ENCODE peak calls at places on chromosomes 6 and 20, in five cellular contexts. W is activated CD8-positive, alpha-beta memory T cell treated with anti-CD3 and anti-CD28 coated beads for 4 hours; K is stimulated activated CD4-positive, alpha-beta T cell treated with anti-CD3 and anti-CD28 coated beads, Interleukin-2, amount 100 ng/mL, for 48 hours; T is progenitor cell of endocrine pancreas; X is nucleus accumbens. S is an unnamed sample.

GRCh38 chr6:136751478-136751956 is 40.8 kb downstream of the MAP3K5 start:
- DNase-seq in X (no peak), W (no peak), T (no peak), K (no peak), S (peak)

GRCh38 chr6:165906-166305 is 126.4 kb upstream of the DUSP22 start:
- DNase-seq in K (no peak), X (no peak), T (no peak), W (no peak), S (no peak)

GRCh38 chr20:35563834-35564233 is 22.0 kb downstream of the ERGIC3 start:
- DNase-seq in W (no peak), X (no peak), K (no peak), T (no peak), S (no peak)

GRCh38 chr6:159017757-159018559 is 18.0 kb upstream of the RSPH3 start:
- DNase-seq in X (no peak), K (no peak), T (no peak), W (no peak), S (no peak)

GRCh38 chr6:31821301-31822037 is 6.1 kb upstream of the HSPA1B start:
- DNase-seq in X (peak), W (no peak), T (peak), K (peak), S (no peak)

GRCh38 chr6:38508286-38508685 is 131.4 kb downstream of the BTBD9 start:
- DNase-seq in K (no peak), X (no peak), T (no peak), W (no peak), S (no peak)

GRCh38 chr6:35564733-35565132 is 52.0 kb upstream of the TULP1 start:
- DNase-seq in X (no peak), W (no peak), T (no peak), K (no peak), S (no peak)

GRCh38 chr20:36454664-36455427 is 86.5 kb upstream of the MYL9 start:
- DNase-seq in X (no peak), T (no peak), K (no peak), W (no peak), S (no peak)

GRCh38 chr6:143039548-143039947 is 21.1 kb upstream of the AIG1 start:
- DNase-seq in X (no peak), K (no peak), T (no peak), W (no peak), S (no peak)

GRCh38 chr20:49631074-49631716 is 63.3 kb upstream of the PTGIS start:
- DNase-seq in T (no peak), X (no peak), W (no peak), K (no peak), S (no peak)

GRCh38 chr6:95576621-95577316 is 566 bp upstream of the MANEA start:
- DNase-seq in X (no peak), W (no peak), K (no peak), T (no peak), S (no peak)

GRCh38 chr6:104252276-104252675 is 607.4 kb downstream of the HACE1 start:
- DNase-seq in T (no peak), K (no peak), W (no peak), X (no peak), S (no peak)

GRCh38 chr6:159695984-159696383 is 2.9 kb upstream of the SOD2 start:
- DNase-seq in W (no peak), X (no peak), T (no peak), K (no peak), S (no peak)

GRCh38 chr6:160400426-160400825 is 52.2 kb downstream of the SLC22A3 start:
- DNase-seq in T (no peak), K (no peak), X (no peak), W (no peak), S (no peak)

GRCh38 chr20:37680420-37680819 is 13.4 kb upstream of the CTNNBL1 start:
- DNase-seq in W (no peak), K (no peak), X (no peak), T (no peak), S (no peak)

GRCh38 chr6:166769648-166770047 is 142.6 kb upstream of the RPS6KA2 start:
- DNase-seq in W (no peak), K (no peak), X (no peak), T (no peak), S (no peak)

GRCh38 chr6:27126815-27127537 is 120.5 kb upstream of the PRSS16 start:
- DNase-seq in T (peak), K (peak), X (peak), W (peak), S (no peak)

GRCh38 chr20:48523191-48523757 is 304.5 kb downstream of the PREX1 start:
- DNase-seq in T (peak), K (no peak), W (no peak), X (no peak), S (no peak)

GRCh38 chr20:48275737-48276342 is 490.6 kb upstream of the SULF2 start:
- DNase-seq in W (no peak), X (no peak), T (no peak), K (no peak), S (no peak)

GRCh38 chr20:4546342-4546741 is 175.4 kb upstream of the PRND start:
- DNase-seq in T (no peak), X (no peak), K (no peak), W (no peak), S (no peak)

GRCh38 chr6:137494281-137494966 is at the start of gene OLIG3:
- DNase-seq in T (no peak), X (no peak), W (peak), K (no peak), S (no peak)

GRCh38 chr6:157036245-157036681 is 259.1 kb downstream of the ARID1B start:
- DNase-seq in X (peak), W (no peak), K (no peak), T (no peak), S (no peak)

GRCh38 chr6:7311920-7312615 is 931 bp downstream of the SSR1 start:
- DNase-seq in W (no peak), T (no peak), K (no peak), X (no peak), S (no peak)

GRCh38 chr6:66838764-66839163 is 1131.7 kb upstream of the EYS start:
- DNase-seq in K (no peak), T (no peak), W (no peak), X (no peak), S (no peak)

GRCh38 chr6:89284963-89285735 is 29.9 kb downstream of the GABRR2 start:
- DNase-seq in W (no peak), K (no peak), X (no peak), T (no peak), S (no peak)

GRCh38 chr20:59778615-59779200 is 154.7 kb downstream of the SYCP2 start:
- DNase-seq in X (no peak), K (no peak), T (no peak), W (no peak), S (no peak)

GRCh38 chr6:3726421-3726820 is 25.1 kb downstream of the PXDC1 start:
- DNase-seq in X (no peak), W (no peak), T (no peak), K (no peak), S (no peak)

GRCh38 chr6:31874836-31875572 is 3.8 kb downstream of the SLC44A4 start:
- DNase-seq in K (no peak), X (no peak), W (no peak), T (no peak), S (no peak)

S was measured in SIG-M5.